ENCODE peak calls at places on chromosomes 7 and 10, in seven cellular contexts. Q is OCI-LY7, N is PC-9, V is GM12865, Z is transverse colon, U is aorta, G is adrenal gland. M is an unnamed sample.

GRCh38 chr10:12690525-12691139 is 310.9 kb downstream of the CCDC3 start:
- DNase-seq in Q (no peak), N (no peak), V (peak; percentile 6), Z (no peak), U (no peak), G (no peak), M (no peak)

GRCh38 chr10:3167611-3168330 is 4.8 kb downstream of the PITRM1 start:
- DNase-seq in Q (no peak), N (no peak), V (no peak), Z (no peak), U (no peak), G (peak; percentile 35), M (no peak)

GRCh38 chr10:127908106-127908957 is 1.4 kb downstream of the PTPRE start:
- DNase-seq in Q (no peak), N (peak; percentile 70), V (no peak), Z (no peak), U (no peak), G (peak; percentile 91), M (no peak)

GRCh38 chr10:74213571-74214162 is 62.6 kb downstream of the ADK start:
- DNase-seq in Q (peak; percentile 40), N (peak; percentile 50), V (peak; percentile 47), Z (peak; percentile 25), U (no peak), G (no peak), M (peak; percentile 49)

GRCh38 chr10:88415533-88416130 is 167.5 kb downstream of the RNLS start:
- DNase-seq in Q (no peak), N (no peak), V (peak; percentile 20), Z (no peak), U (no peak), G (no peak), M (no peak)

GRCh38 chr10:102069066-102069465 is 3.9 kb downstream of the HPS6 start:
- DNase-seq in Q (no peak), N (no peak), V (no peak), Z (no peak), U (peak; percentile 38), G (no peak), M (no peak)

GRCh38 chr7:42926204-42926603 is 5.8 kb downstream of the PSMA2 start:
- DNase-seq in Q (no peak), N (no peak), V (no peak), Z (no peak), U (no peak), G (no peak), M (no peak)

GRCh38 chr7:140312141-140312846 is 86.0 kb downstream of the SLC37A3 start:
- DNase-seq in Q (no peak), N (no peak), V (no peak), Z (no peak), U (no peak), G (no peak), M (no peak)

GRCh38 chr10:97011397-97011796 is 174.4 kb downstream of the SLIT1 start:
- DNase-seq in Q (no peak), N (no peak), V (no peak), Z (no peak), U (no peak), G (no peak), M (no peak)

GRCh38 chr10:88271736-88272135 is 311.4 kb downstream of the RNLS start:
- DNase-seq in Q (no peak), N (no peak), V (no peak), Z (no peak), U (no peak), G (no peak), M (no peak)

GRCh38 chr10:102267748-102268147 is 22.4 kb downstream of the GBF1 start:
- DNase-seq in Q (no peak), N (no peak), V (no peak), Z (no peak), U (no peak), G (no peak), M (no peak)

GRCh38 chr10:131911451-131911850 is 10.6 kb downstream of the PPP2R2D start:
- DNase-seq in Q (no peak), N (no peak), V (no peak), Z (no peak), U (no peak), G (no peak), M (no peak)

GRCh38 chr7:30330134-30331111 is 46.0 kb downstream of the ZNRF2 start:
- DNase-seq in Q (peak; percentile 71), N (no peak), V (peak; percentile 81), Z (no peak), U (no peak), G (no peak), M (no peak)
- H3K4me3 ChIP-seq in Q (peak overlapping the region; percentile 54), N (no peak overlapping the region), V (peak overlapping the region; percentile 28), Z (no peak overlapping the region), U (no peak overlapping the region), G (no peak overlapping the region), M (no peak overlapping the region)

GRCh38 chr7:127683776-127684681 is 32.0 kb downstream of the SND1 start:
- DNase-seq in Q (peak; percentile 43), N (no peak), V (peak; percentile 88), Z (no peak), U (no peak), G (no peak), M (no peak)
- H3K4me3 ChIP-seq in Q (no peak overlapping the region), N (no peak overlapping the region), V (no peak overlapping the region), Z (no peak overlapping the region), U (no peak overlapping the region), G (no peak overlapping the region), M (no peak overlapping the region)

GRCh38 chr7:138981332-138982203 is at the start of gene KIAA1549:
- DNase-seq in Q (peak; percentile 15), N (peak; percentile 78), V (peak; percentile 83), Z (peak; percentile 71), U (peak; percentile 87), G (peak; percentile 66), M (peak; percentile 84)

GRCh38 chr7:138980575-138981285 is 459 bp downstream of the KIAA1549 start:
- DNase-seq in Q (no peak), N (no peak), V (peak; percentile 50), Z (no peak), U (peak; percentile 77), G (no peak), M (peak; percentile 26)

GRCh38 chr7:138979226-138979979 is 1.8 kb downstream of the KIAA1549 start:
- DNase-seq in Q (no peak), N (no peak), V (peak; percentile 40), Z (no peak), U (no peak), G (no peak), M (no peak)

GRCh38 chr7:138979988-138980574 is 1.1 kb downstream of the KIAA1549 start:
- DNase-seq in Q (no peak), N (no peak), V (no peak), Z (no peak), U (no peak), G (no peak), M (peak; percentile 23)

DNA sequence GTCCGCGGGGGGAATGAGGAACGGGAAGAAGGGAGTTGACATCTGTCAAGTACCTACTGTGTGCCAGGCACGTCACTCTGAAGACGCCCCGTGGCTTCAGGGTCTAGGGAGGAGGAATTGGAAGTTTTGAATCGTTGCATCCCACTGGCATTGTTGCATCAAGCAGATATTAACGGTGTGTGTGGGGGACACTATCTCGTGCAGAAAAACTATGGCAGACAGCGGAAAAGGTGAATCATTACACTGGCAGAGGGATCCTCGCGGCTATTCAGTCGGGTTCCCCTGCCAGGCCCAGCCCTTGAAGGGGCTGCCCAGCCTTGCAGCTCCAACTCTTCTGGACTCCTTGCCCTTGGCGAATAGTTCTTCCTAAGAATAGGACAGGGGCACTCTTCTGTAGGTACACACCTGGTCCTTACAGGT is 1.0 kb upstream of the KIAA1549 start:
- DNase-seq in Q (no peak), N (no peak), V (no peak), Z (no peak), U (no peak), G (peak; percentile 37), M (no peak)
- H3K4me3 ChIP-seq in Q (no peak overlapping the region), N (peak overlapping the region; percentile 56), V (peak overlapping the region; percentile 60), Z (no peak overlapping the region), U (no peak overlapping the region), G (peak overlapping the region; percentile 56), M (peak overlapping the region; percentile 56)

GRCh38 chr7:27123021-27123476 is 7.5 kb downstream of the HOXA4 start:
- DNase-seq in Q (no peak), N (no peak), V (no peak), Z (no peak), U (no peak), G (no peak), M (no peak)

GRCh38 chr7:27122075-27122910 is 8.3 kb downstream of the HOXA4 start:
- DNase-seq in Q (no peak), N (no peak), V (no peak), Z (peak; percentile 83), U (no peak), G (no peak), M (no peak)

GRCh38 chr7:27124096-27124978 is 6.2 kb downstream of the HOXA4 start:
- DNase-seq in Q (no peak), N (no peak), V (no peak), Z (peak; percentile 46), U (peak; percentile 90), G (peak; percentile 61), M (no peak)

GRCh38 chr7:27124979-27125689 is 5.4 kb downstream of the HOXA4 start:
- DNase-seq in Q (no peak), N (no peak), V (no peak), Z (no peak), U (no peak), G (no peak), M (no peak)

DNA sequence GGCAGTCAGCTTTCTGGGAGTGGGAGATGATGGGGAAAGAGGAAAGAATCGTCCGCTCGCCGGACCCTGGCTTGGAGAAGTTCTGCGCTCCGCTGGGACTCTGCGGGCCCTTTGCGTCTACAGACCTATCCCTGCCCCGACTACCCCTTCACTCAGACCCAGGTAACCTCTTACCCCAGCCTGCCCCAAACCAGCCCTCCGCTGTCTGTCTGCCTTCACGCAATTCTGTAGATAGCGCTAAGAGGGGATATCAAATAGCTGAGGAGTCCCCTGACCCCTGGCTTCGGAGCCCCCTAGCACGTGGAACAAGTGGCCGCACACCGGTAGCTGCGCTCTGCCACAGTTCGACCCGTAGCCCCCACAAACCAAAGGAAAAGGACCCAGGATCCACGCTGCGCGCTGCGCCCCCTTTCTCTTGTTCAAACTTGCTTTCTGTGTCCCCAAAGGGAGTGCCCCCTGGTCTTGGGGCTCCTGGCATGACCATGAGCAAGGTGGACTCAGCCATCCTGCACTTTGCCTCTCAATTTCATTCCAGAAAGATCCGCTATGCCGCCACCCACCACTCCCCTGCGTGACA is 7.0 kb downstream of the HOXA4 start:
- DNase-seq in Q (no peak), N (no peak), V (no peak), Z (no peak), U (no peak), G (no peak), M (no peak)
- H3K4me3 ChIP-seq in Q (no peak overlapping the region), N (no peak overlapping the region), V (no peak overlapping the region), Z (no peak overlapping the region), U (no peak overlapping the region), G (no peak overlapping the region), M (no peak overlapping the region)

GRCh38 chr7:157837047-157837446 is 500.2 kb downstream of the DNAJB6 start:
- DNase-seq in Q (no peak), N (no peak), V (no peak), Z (no peak), U (peak; percentile 9), G (no peak), M (no peak)
- H3K4me3 ChIP-seq in Q (no peak overlapping the region), N (no peak overlapping the region), V (no peak overlapping the region), Z (no peak overlapping the region), U (no peak overlapping the region), G (no peak overlapping the region), M (no peak overlapping the region)

GRCh38 chr7:2864204-2864985 is 20.3 kb upstream of the GNA12 start:
- DNase-seq in Q (no peak), N (no peak), V (peak; percentile 30), Z (no peak), U (peak; percentile 57), G (no peak), M (no peak)
- H3K4me3 ChIP-seq in Q (no peak overlapping the region), N (peak overlapping the region; percentile 58), V (peak overlapping the region; percentile 57), Z (no peak overlapping the region), U (no peak overlapping the region), G (no peak overlapping the region), M (no peak overlapping the region)